ENCODE peak calls at places on chromosomes 2 and 18, in ten cellular contexts. One of them, this sample, is unnamed.

GRCh38 chr2:241958818-241959545 is 89.5 kb downstream of the RTP5 start:
- DNase-seq in posterior cingulate gyrus: peak
- DNase-seq in NCI-H1417: no peak
- DNase-seq in LoVo: no peak
- DNase-seq in AG10803: no peak
- DNase-seq in stimulated activated CD8-positive, alpha-beta memory T cell treated with anti-CD3 and anti-CD28 coated beads, Interleukin-2, amount 100 ng/mL, for 48 hours: no peak
- DNase-seq in ovary: no peak
- DNase-seq in K562: no peak
- DNase-seq in glutamatergic neuron: no peak
- DNase-seq in ureter: no peak
- DNase-seq in this sample: no peak

GRCh38 chr18:45197526-45197970 is 417.7 kb upstream of the SLC14A2 start:
- DNase-seq in ureter: no peak
- DNase-seq in ovary: no peak
- DNase-seq in LoVo: no peak
- DNase-seq in NCI-H1417: peak
- DNase-seq in stimulated activated CD8-positive, alpha-beta memory T cell treated with anti-CD3 and anti-CD28 coated beads, Interleukin-2, amount 100 ng/mL, for 48 hours: no peak
- DNase-seq in K562: no peak
- DNase-seq in AG10803: peak
- DNase-seq in glutamatergic neuron: no peak
- DNase-seq in posterior cingulate gyrus: no peak
- DNase-seq in this sample: no peak

GRCh38 chr2:58106896-58107295 is 60.3 kb downstream of the VRK2 start:
- DNase-seq in ovary: no peak
- DNase-seq in LoVo: no peak
- DNase-seq in AG10803: no peak
- DNase-seq in posterior cingulate gyrus: no peak
- DNase-seq in K562: no peak
- DNase-seq in ureter: no peak
- DNase-seq in NCI-H1417: no peak
- DNase-seq in glutamatergic neuron: no peak
- DNase-seq in stimulated activated CD8-positive, alpha-beta memory T cell treated with anti-CD3 and anti-CD28 coated beads, Interleukin-2, amount 100 ng/mL, for 48 hours: no peak
- DNase-seq in this sample: no peak

GRCh38 chr2:26848336-26849055 is 564 bp downstream of the DPYSL5 start:
- DNase-seq in AG10803: no peak
- DNase-seq in K562: no peak
- DNase-seq in ureter: no peak
- DNase-seq in NCI-H1417: peak
- DNase-seq in glutamatergic neuron: peak
- DNase-seq in LoVo: no peak
- DNase-seq in ovary: no peak
- DNase-seq in posterior cingulate gyrus: peak
- DNase-seq in stimulated activated CD8-positive, alpha-beta memory T cell treated with anti-CD3 and anti-CD28 coated beads, Interleukin-2, amount 100 ng/mL, for 48 hours: no peak
- DNase-seq in this sample: peak

GRCh38 chr18:50836521-50836957 is 16.7 kb upstream of the MRO start:
- DNase-seq in glutamatergic neuron: no peak
- DNase-seq in stimulated activated CD8-positive, alpha-beta memory T cell treated with anti-CD3 and anti-CD28 coated beads, Interleukin-2, amount 100 ng/mL, for 48 hours: no peak
- DNase-seq in LoVo: peak
- DNase-seq in posterior cingulate gyrus: no peak
- DNase-seq in NCI-H1417: peak
- DNase-seq in K562: no peak
- DNase-seq in AG10803: peak
- DNase-seq in ovary: no peak
- DNase-seq in ureter: no peak
- DNase-seq in this sample: no peak

GRCh38 chr2:96330407-96330806 is 5.2 kb upstream of the NCAPH start:
- DNase-seq in stimulated activated CD8-positive, alpha-beta memory T cell treated with anti-CD3 and anti-CD28 coated beads, Interleukin-2, amount 100 ng/mL, for 48 hours: no peak
- DNase-seq in K562: no peak
- DNase-seq in NCI-H1417: no peak
- DNase-seq in ovary: no peak
- DNase-seq in AG10803: peak
- DNase-seq in ureter: no peak
- DNase-seq in posterior cingulate gyrus: no peak
- DNase-seq in LoVo: no peak
- DNase-seq in glutamatergic neuron: no peak
- DNase-seq in this sample: no peak

GRCh38 chr18:68803371-68803770 is 5.5 kb downstream of the CCDC102B start:
- DNase-seq in ovary: no peak
- DNase-seq in ureter: no peak
- DNase-seq in LoVo: no peak
- DNase-seq in glutamatergic neuron: no peak
- DNase-seq in K562: no peak
- DNase-seq in posterior cingulate gyrus: peak
- DNase-seq in stimulated activated CD8-positive, alpha-beta memory T cell treated with anti-CD3 and anti-CD28 coated beads, Interleukin-2, amount 100 ng/mL, for 48 hours: no peak
- DNase-seq in NCI-H1417: no peak
- DNase-seq in AG10803: peak
- DNase-seq in this sample: no peak

GRCh38 chr2:144114761-144115160 is 405.2 kb downstream of the ZEB2 start:
- DNase-seq in K562: no peak
- DNase-seq in posterior cingulate gyrus: no peak
- DNase-seq in NCI-H1417: no peak
- DNase-seq in glutamatergic neuron: no peak
- DNase-seq in ovary: no peak
- DNase-seq in stimulated activated CD8-positive, alpha-beta memory T cell treated with anti-CD3 and anti-CD28 coated beads, Interleukin-2, amount 100 ng/mL, for 48 hours: no peak
- DNase-seq in LoVo: no peak
- DNase-seq in AG10803: peak
- DNase-seq in ureter: no peak
- DNase-seq in this sample: no peak

GRCh38 chr18:3397031-3397750 is 52.8 kb upstream of the TGIF1 start:
- DNase-seq in posterior cingulate gyrus: no peak
- DNase-seq in stimulated activated CD8-positive, alpha-beta memory T cell treated with anti-CD3 and anti-CD28 coated beads, Interleukin-2, amount 100 ng/mL, for 48 hours: no peak
- DNase-seq in LoVo: peak
- DNase-seq in AG10803: no peak
- DNase-seq in glutamatergic neuron: no peak
- DNase-seq in ovary: no peak
- DNase-seq in K562: no peak
- DNase-seq in NCI-H1417: no peak
- DNase-seq in ureter: no peak
- DNase-seq in this sample: no peak

GRCh38 chr2:38474833-38475566 is 97.9 kb upstream of the ATL2 start:
- DNase-seq in stimulated activated CD8-positive, alpha-beta memory T cell treated with anti-CD3 and anti-CD28 coated beads, Interleukin-2, amount 100 ng/mL, for 48 hours: no peak
- DNase-seq in glutamatergic neuron: no peak
- DNase-seq in ureter: no peak
- DNase-seq in AG10803: no peak
- DNase-seq in posterior cingulate gyrus: no peak
- DNase-seq in K562: peak
- DNase-seq in ovary: no peak
- DNase-seq in LoVo: no peak
- DNase-seq in NCI-H1417: no peak
- DNase-seq in this sample: no peak